ENCODE peak calls at places on chromosome 7, in seven cellular contexts. A, J, P, U, K, Y and Q are unnamed samples.

GRCh38 chr7:24709585-24710360 is 47.5 kb downstream of the GSDME start:
- DNase-seq in A (no peak), J (no peak), P (no peak), U (no peak), K (no peak), Y (no peak), Q (no peak)

GRCh38 chr7:132817844-132818427 is 241.7 kb upstream of the PLXNA4 start:
- DNase-seq in A (no peak), J (no peak), P (no peak), U (no peak), K (peak; percentile 51), Y (no peak), Q (no peak)

GRCh38 chr7:381211-382117 is 91.5 kb downstream of the FOXL3 start:
- DNase-seq in A (peak; percentile 25), J (peak; percentile 59), P (no peak), U (no peak), K (no peak), Y (no peak), Q (peak; percentile 68)

GRCh38 chr7:368651-369475 is 78.9 kb downstream of the FOXL3 start:
- DNase-seq in A (no peak), J (no peak), P (no peak), U (no peak), K (no peak), Y (no peak), Q (no peak)

GRCh38 chr7:73809454-73810090 is 21.2 kb upstream of the CLDN4 start:
- DNase-seq in A (no peak), J (no peak), P (no peak), U (peak; percentile 71), K (no peak), Y (no peak), Q (peak; percentile 78)

GRCh38 chr7:8724080-8724718 is 290.8 kb downstream of the NXPH1 start:
- DNase-seq in A (no peak), J (no peak), P (no peak), U (peak; percentile 47), K (no peak), Y (peak; percentile 78), Q (peak; percentile 44)

GRCh38 chr7:19772323-19772722 is 1.1 kb downstream of the TMEM196 start:
- DNase-seq in A (no peak), J (no peak), P (no peak), U (no peak), K (no peak), Y (no peak), Q (no peak)

GRCh38 chr7:7969306-7970112 is 913 bp downstream of the GLCCI1 start:
- DNase-seq in A (peak; percentile 23), J (peak; percentile 44), P (peak; percentile 9), U (peak; percentile 33), K (peak; percentile 25), Y (peak; percentile 58), Q (peak; percentile 36)